ENCODE peak calls at places on chromosomes 1 and 21, in nine cellular contexts. One of them, this sample, is unnamed. For H3K4me1, the result is how much of the 10 kb centered on the place peaks cover.

GRCh38 chr1:184930232-184930631 is 44.1 kb downstream of the NIBAN1 start:
- DNase-seq in colonic mucosa: no peak
- DNase-seq in heart left ventricle: no peak
- DNase-seq in neuronal stem cell: no peak
- DNase-seq in fibroblast of lung: no peak
- DNase-seq in adrenal gland: no peak
- DNase-seq in esophagus squamous epithelium: no peak
- DNase-seq in CD8-positive, alpha-beta memory T cell: no peak
- DNase-seq in cardiac muscle cell: no peak
- DNase-seq in this sample: no peak

GRCh38 chr1:226945106-226945857 is 5.2 kb downstream of the COQ8A start:
- DNase-seq in colonic mucosa: peak
- DNase-seq in heart left ventricle: no peak
- DNase-seq in neuronal stem cell: no peak
- DNase-seq in fibroblast of lung: no peak
- DNase-seq in adrenal gland: peak
- DNase-seq in esophagus squamous epithelium: no peak
- DNase-seq in CD8-positive, alpha-beta memory T cell: no peak
- DNase-seq in cardiac muscle cell: no peak
- DNase-seq in this sample: no peak

GRCh38 chr1:30191154-30191702 is 532.2 kb downstream of the MATN1 start:
- DNase-seq in colonic mucosa: peak
- DNase-seq in heart left ventricle: no peak
- DNase-seq in neuronal stem cell: no peak
- DNase-seq in fibroblast of lung: peak
- DNase-seq in adrenal gland: peak
- DNase-seq in esophagus squamous epithelium: no peak
- DNase-seq in CD8-positive, alpha-beta memory T cell: peak
- DNase-seq in cardiac muscle cell: no peak
- DNase-seq in this sample: peak

GRCh38 chr1:63643517-63643916 is 50.3 kb downstream of the PGM1 start:
- DNase-seq in colonic mucosa: peak
- DNase-seq in heart left ventricle: no peak
- DNase-seq in neuronal stem cell: no peak
- DNase-seq in fibroblast of lung: no peak
- DNase-seq in adrenal gland: no peak
- DNase-seq in esophagus squamous epithelium: no peak
- DNase-seq in CD8-positive, alpha-beta memory T cell: no peak
- DNase-seq in cardiac muscle cell: no peak
- DNase-seq in this sample: no peak

GRCh38 chr1:185680453-185680852 is 53.7 kb upstream of the HMCN1 start:
- DNase-seq in colonic mucosa: no peak
- DNase-seq in heart left ventricle: no peak
- DNase-seq in neuronal stem cell: no peak
- DNase-seq in fibroblast of lung: no peak
- DNase-seq in adrenal gland: no peak
- DNase-seq in esophagus squamous epithelium: no peak
- DNase-seq in CD8-positive, alpha-beta memory T cell: no peak
- DNase-seq in cardiac muscle cell: no peak
- DNase-seq in this sample: no peak

GRCh38 chr1:6652986-6653385 is 28.3 kb downstream of the THAP3 start:
- DNase-seq in colonic mucosa: no peak
- DNase-seq in heart left ventricle: no peak
- DNase-seq in neuronal stem cell: no peak
- DNase-seq in fibroblast of lung: no peak
- DNase-seq in adrenal gland: no peak
- DNase-seq in esophagus squamous epithelium: no peak
- DNase-seq in CD8-positive, alpha-beta memory T cell: no peak
- DNase-seq in cardiac muscle cell: no peak
- DNase-seq in this sample: no peak

GRCh38 chr1:210707300-210707699 is 378.6 kb downstream of the HHAT start:
- DNase-seq in colonic mucosa: no peak
- DNase-seq in heart left ventricle: no peak
- DNase-seq in neuronal stem cell: no peak
- DNase-seq in fibroblast of lung: no peak
- DNase-seq in adrenal gland: no peak
- DNase-seq in esophagus squamous epithelium: no peak
- DNase-seq in CD8-positive, alpha-beta memory T cell: no peak
- DNase-seq in cardiac muscle cell: no peak
- DNase-seq in this sample: no peak

GRCh38 chr1:211631168-211631567 is 44.3 kb downstream of the NEK2 start:
- DNase-seq in colonic mucosa: no peak
- DNase-seq in heart left ventricle: no peak
- DNase-seq in neuronal stem cell: no peak
- DNase-seq in fibroblast of lung: no peak
- DNase-seq in adrenal gland: peak
- DNase-seq in esophagus squamous epithelium: no peak
- DNase-seq in CD8-positive, alpha-beta memory T cell: no peak
- DNase-seq in cardiac muscle cell: no peak
- DNase-seq in this sample: no peak

GRCh38 chr1:236685917-236686814 is at the start of gene ACTN2:
- DNase-seq in colonic mucosa: peak
- DNase-seq in heart left ventricle: peak
- DNase-seq in neuronal stem cell: peak
- DNase-seq in fibroblast of lung: peak
- DNase-seq in adrenal gland: peak
- DNase-seq in esophagus squamous epithelium: no peak
- DNase-seq in CD8-positive, alpha-beta memory T cell: peak
- DNase-seq in cardiac muscle cell: peak
- DNase-seq in this sample: no peak

GRCh38 chr21:45126983-45127382 is 52.6 kb downstream of the ADARB1 start:
- DNase-seq in colonic mucosa: no peak
- DNase-seq in heart left ventricle: no peak
- DNase-seq in neuronal stem cell: no peak
- DNase-seq in fibroblast of lung: no peak
- DNase-seq in adrenal gland: no peak
- DNase-seq in esophagus squamous epithelium: no peak
- DNase-seq in CD8-positive, alpha-beta memory T cell: no peak
- DNase-seq in cardiac muscle cell: no peak
- DNase-seq in this sample: no peak
- H3K4me1 ChIP-seq in colonic mucosa: under half
- H3K4me1 ChIP-seq in heart left ventricle: under half
- H3K4me1 ChIP-seq in neuronal stem cell: under half
- H3K4me1 ChIP-seq in fibroblast of lung: under half
- H3K4me1 ChIP-seq in adrenal gland: under half
- H3K4me1 ChIP-seq in esophagus squamous epithelium: under half
- H3K4me1 ChIP-seq in CD8-positive, alpha-beta memory T cell: under half
- H3K4me1 ChIP-seq in cardiac muscle cell: half or more
- H3K4me1 ChIP-seq in this sample: under half

DNA sequence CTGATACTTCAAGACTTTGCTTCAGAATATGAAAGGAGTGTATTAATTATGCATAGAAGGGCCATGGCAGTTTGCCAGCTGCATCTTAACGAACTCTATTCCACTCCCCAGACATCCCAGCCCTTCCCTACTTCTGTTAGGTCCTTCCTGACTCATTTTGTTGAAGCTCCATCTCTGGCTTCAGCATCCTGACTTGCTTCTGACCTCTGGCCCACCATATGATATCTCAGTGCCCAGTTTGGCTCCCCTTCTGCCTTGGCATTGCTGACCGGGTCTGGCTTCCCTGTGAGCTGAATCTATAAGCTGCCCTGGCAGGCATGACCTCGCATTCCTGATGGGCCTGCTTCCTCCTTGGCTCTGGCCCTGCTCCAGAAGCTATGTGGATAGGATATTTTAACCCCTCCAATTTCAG is 27.6 kb upstream of the ARHGAP29 start:
- DNase-seq in colonic mucosa: no peak
- DNase-seq in heart left ventricle: no peak
- DNase-seq in neuronal stem cell: no peak
- DNase-seq in fibroblast of lung: no peak
- DNase-seq in adrenal gland: peak
- DNase-seq in esophagus squamous epithelium: no peak
- DNase-seq in CD8-positive, alpha-beta memory T cell: no peak
- DNase-seq in cardiac muscle cell: no peak
- DNase-seq in this sample: no peak
- H3K4me1 ChIP-seq in colonic mucosa: under half
- H3K4me1 ChIP-seq in heart left ventricle: under half
- H3K4me1 ChIP-seq in neuronal stem cell: under half
- H3K4me1 ChIP-seq in fibroblast of lung: under half
- H3K4me1 ChIP-seq in adrenal gland: under half
- H3K4me1 ChIP-seq in esophagus squamous epithelium: under half
- H3K4me1 ChIP-seq in CD8-positive, alpha-beta memory T cell: under half
- H3K4me1 ChIP-seq in cardiac muscle cell: under half
- H3K4me1 ChIP-seq in this sample: under half

DNA sequence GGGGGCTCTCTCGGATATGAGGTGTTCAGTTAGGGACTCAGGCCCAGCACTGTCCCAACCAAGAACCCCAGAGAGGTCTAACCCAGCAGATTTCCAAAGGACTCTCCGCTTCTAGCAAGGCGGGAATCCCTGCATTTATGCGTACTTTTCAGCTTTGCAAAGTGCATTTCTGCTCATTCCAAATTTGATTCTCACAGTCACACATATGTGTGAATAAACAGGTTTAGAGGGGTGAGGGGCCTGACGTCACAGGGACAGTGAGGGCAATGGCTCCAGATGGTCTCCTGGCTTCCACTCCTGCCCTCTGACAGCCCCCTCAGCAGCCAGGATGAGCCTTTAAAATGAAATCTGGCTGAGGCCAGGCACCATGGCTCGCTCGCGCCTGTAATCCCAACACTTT is 921 bp upstream of the ECE1 start:
- DNase-seq in colonic mucosa: no peak
- DNase-seq in heart left ventricle: peak
- DNase-seq in neuronal stem cell: no peak
- DNase-seq in fibroblast of lung: no peak
- DNase-seq in adrenal gland: no peak
- DNase-seq in esophagus squamous epithelium: no peak
- DNase-seq in CD8-positive, alpha-beta memory T cell: no peak
- DNase-seq in cardiac muscle cell: no peak
- DNase-seq in this sample: no peak
- H3K4me1 ChIP-seq in colonic mucosa: under half
- H3K4me1 ChIP-seq in heart left ventricle: under half
- H3K4me1 ChIP-seq in neuronal stem cell: under half
- H3K4me1 ChIP-seq in fibroblast of lung: under half
- H3K4me1 ChIP-seq in adrenal gland: half or more
- H3K4me1 ChIP-seq in esophagus squamous epithelium: under half
- H3K4me1 ChIP-seq in CD8-positive, alpha-beta memory T cell: half or more
- H3K4me1 ChIP-seq in cardiac muscle cell: under half
- H3K4me1 ChIP-seq in this sample: under half

GRCh38 chr1:230143534-230143933 is 76.5 kb downstream of the GALNT2 start:
- DNase-seq in colonic mucosa: no peak
- DNase-seq in heart left ventricle: no peak
- DNase-seq in neuronal stem cell: no peak
- DNase-seq in fibroblast of lung: no peak
- DNase-seq in adrenal gland: no peak
- DNase-seq in esophagus squamous epithelium: no peak
- DNase-seq in CD8-positive, alpha-beta memory T cell: no peak
- DNase-seq in cardiac muscle cell: peak
- DNase-seq in this sample: no peak
- H3K4me1 ChIP-seq in colonic mucosa: under half
- H3K4me1 ChIP-seq in heart left ventricle: under half
- H3K4me1 ChIP-seq in neuronal stem cell: under half
- H3K4me1 ChIP-seq in fibroblast of lung: under half
- H3K4me1 ChIP-seq in adrenal gland: half or more
- H3K4me1 ChIP-seq in esophagus squamous epithelium: under half
- H3K4me1 ChIP-seq in CD8-positive, alpha-beta memory T cell: under half
- H3K4me1 ChIP-seq in cardiac muscle cell: half or more
- H3K4me1 ChIP-seq in this sample: under half

GRCh38 chr1:109252167-109252892 is 3.0 kb downstream of the CELSR2 start:
- DNase-seq in colonic mucosa: no peak
- DNase-seq in heart left ventricle: peak
- DNase-seq in neuronal stem cell: no peak
- DNase-seq in fibroblast of lung: no peak
- DNase-seq in adrenal gland: no peak
- DNase-seq in esophagus squamous epithelium: no peak
- DNase-seq in CD8-positive, alpha-beta memory T cell: no peak
- DNase-seq in cardiac muscle cell: no peak
- DNase-seq in this sample: no peak
- H3K4me1 ChIP-seq in colonic mucosa: under half
- H3K4me1 ChIP-seq in heart left ventricle: under half
- H3K4me1 ChIP-seq in neuronal stem cell: half or more
- H3K4me1 ChIP-seq in fibroblast of lung: under half
- H3K4me1 ChIP-seq in adrenal gland: under half
- H3K4me1 ChIP-seq in esophagus squamous epithelium: under half
- H3K4me1 ChIP-seq in CD8-positive, alpha-beta memory T cell: under half
- H3K4me1 ChIP-seq in cardiac muscle cell: under half
- H3K4me1 ChIP-seq in this sample: under half

DNA sequence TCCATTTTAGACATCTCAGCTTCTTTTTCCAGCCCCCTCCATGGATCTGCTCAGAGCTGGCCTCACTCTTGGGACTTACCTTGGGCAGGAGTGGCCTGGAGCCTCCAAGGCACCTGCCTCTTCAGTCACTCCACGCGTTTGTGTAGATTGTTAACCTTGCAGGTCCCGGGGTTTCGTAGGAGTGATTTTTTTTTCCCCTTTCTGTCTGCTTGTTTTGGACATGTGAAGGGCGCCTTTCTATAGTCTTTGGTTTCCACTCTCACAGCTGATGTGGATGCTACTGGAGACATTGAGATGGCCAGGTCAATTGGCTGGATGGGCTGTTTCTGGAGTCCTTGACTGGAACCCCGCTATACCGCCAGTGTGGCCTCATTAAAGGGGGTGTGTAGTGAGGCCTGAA is 2.0 kb upstream of the SDHB start:
- DNase-seq in colonic mucosa: no peak
- DNase-seq in heart left ventricle: no peak
- DNase-seq in neuronal stem cell: no peak
- DNase-seq in fibroblast of lung: no peak
- DNase-seq in adrenal gland: no peak
- DNase-seq in esophagus squamous epithelium: no peak
- DNase-seq in CD8-positive, alpha-beta memory T cell: no peak
- DNase-seq in cardiac muscle cell: no peak
- DNase-seq in this sample: no peak
- H3K4me1 ChIP-seq in colonic mucosa: under half
- H3K4me1 ChIP-seq in heart left ventricle: under half
- H3K4me1 ChIP-seq in neuronal stem cell: under half
- H3K4me1 ChIP-seq in fibroblast of lung: under half
- H3K4me1 ChIP-seq in adrenal gland: under half
- H3K4me1 ChIP-seq in esophagus squamous epithelium: under half
- H3K4me1 ChIP-seq in CD8-positive, alpha-beta memory T cell: under half
- H3K4me1 ChIP-seq in cardiac muscle cell: under half
- H3K4me1 ChIP-seq in this sample: under half

GRCh38 chr1:97904528-97904927 is 16.3 kb downstream of the DPYD start:
- DNase-seq in colonic mucosa: no peak
- DNase-seq in heart left ventricle: no peak
- DNase-seq in neuronal stem cell: no peak
- DNase-seq in fibroblast of lung: peak
- DNase-seq in adrenal gland: no peak
- DNase-seq in esophagus squamous epithelium: no peak
- DNase-seq in CD8-positive, alpha-beta memory T cell: no peak
- DNase-seq in cardiac muscle cell: no peak
- DNase-seq in this sample: no peak
- H3K4me1 ChIP-seq in colonic mucosa: under half
- H3K4me1 ChIP-seq in heart left ventricle: under half
- H3K4me1 ChIP-seq in neuronal stem cell: under half
- H3K4me1 ChIP-seq in fibroblast of lung: under half
- H3K4me1 ChIP-seq in adrenal gland: under half
- H3K4me1 ChIP-seq in esophagus squamous epithelium: under half
- H3K4me1 ChIP-seq in CD8-positive, alpha-beta memory T cell: under half
- H3K4me1 ChIP-seq in cardiac muscle cell: under half
- H3K4me1 ChIP-seq in this sample: under half